ENCODE peak calls at places on chromosomes 2 and 18, in four cellular contexts. A, Z, P and F are unnamed samples.
A peak's percentile ranks its signal among the peaks of the same experiment; 100 is the strongest.

GRCh38 chr2:224941958-224942357 is 100.3 kb downstream of the DOCK10 start:
- DNase-seq in A (no peak), Z (no peak), P (peak; percentile 60), F (no peak)

GRCh38 chr2:48844418-48845155 is 89.1 kb upstream of the LHCGR start:
- DNase-seq in A (no peak), Z (no peak), P (no peak), F (no peak)

GRCh38 chr2:47632754-47633153 is 150.2 kb upstream of the MSH6 start:
- DNase-seq in A (no peak), Z (no peak), P (no peak), F (no peak)

GRCh38 chr2:169895294-169895985 is 68.2 kb downstream of the UBR3 start:
- DNase-seq in A (no peak), Z (no peak), P (no peak), F (no peak)

GRCh38 chr2:31296641-31297287 is 62.8 kb downstream of the EHD3 start:
- DNase-seq in A (no peak), Z (no peak), P (no peak), F (no peak)

GRCh38 chr2:150732064-150732463 is 244.6 kb upstream of the RND3 start:
- DNase-seq in A (no peak), Z (no peak), P (no peak), F (no peak)

GRCh38 chr2:174764281-174765063 is at the start of gene CHRNA1:
- DNase-seq in A (no peak), Z (no peak), P (no peak), F (no peak)

GRCh38 chr2:85397925-85398331 is 12.2 kb downstream of the CAPG start:
- DNase-seq in A (no peak), Z (peak; percentile 46), P (no peak), F (no peak)

GRCh38 chr2:177545981-177546600 is 153.5 kb downstream of the AGPS start:
- DNase-seq in A (no peak), Z (no peak), P (peak; percentile 35), F (no peak)

GRCh38 chr2:42809876-42810125 is 17.4 kb upstream of the HAAO start:
- DNase-seq in A (peak; percentile 84), Z (peak; percentile 91), P (peak; percentile 90), F (peak; percentile 79)

GRCh38 chr2:212005077-212005671 is 533.4 kb downstream of the ERBB4 start:
- DNase-seq in A (peak; percentile 26), Z (no peak), P (peak; percentile 73), F (no peak)

GRCh38 chr2:139162456-139162855 is 382.3 kb upstream of the NXPH2 start:
- DNase-seq in A (no peak), Z (no peak), P (no peak), F (no peak)

GRCh38 chr2:76378140-76378539 is 667.4 kb upstream of the GCFC2 start:
- DNase-seq in A (no peak), Z (no peak), P (no peak), F (no peak)

GRCh38 chr2:171400395-171400794 is 33.4 kb downstream of the METTL8 start:
- DNase-seq in A (no peak), Z (no peak), P (no peak), F (no peak)

GRCh38 chr2:30078521-30078920 is 68.3 kb upstream of the YPEL5 start:
- DNase-seq in A (no peak), Z (no peak), P (peak; percentile 16), F (no peak)

GRCh38 chr18:58682429-58683069 is 11.3 kb downstream of the MALT1 start:
- DNase-seq in A (peak; percentile 70), Z (no peak), P (no peak), F (no peak)

GRCh38 chr2:7685342-7686015 is 768.3 kb downstream of the RNF144A start:
- DNase-seq in A (no peak), Z (no peak), P (no peak), F (no peak)

GRCh38 chr2:119282966-119283511 is 59.4 kb downstream of the STEAP3 start:
- DNase-seq in A (peak; percentile 79), Z (no peak), P (no peak), F (no peak)

GRCh38 chr18:48609820-48610815 is 71.3 kb downstream of the CTIF start:
- DNase-seq in A (no peak), Z (no peak), P (no peak), F (no peak)

GRCh38 chr18:39486268-39486667 is 1920.7 kb upstream of the CELF4 start:
- DNase-seq in A (no peak), Z (no peak), P (peak; percentile 33), F (no peak)

GRCh38 chr2:162926501-162926900 is 87.9 kb upstream of the KCNH7 start:
- DNase-seq in A (no peak), Z (no peak), P (no peak), F (no peak)

GRCh38 chr2:118774458-118775133 is 72.9 kb downstream of the EN1 start:
- DNase-seq in A (peak; percentile 32), Z (peak; percentile 71), P (peak; percentile 91), F (no peak)

GRCh38 chr2:197269173-197269572 is 41.4 kb downstream of the ANKRD44 start:
- DNase-seq in A (no peak), Z (no peak), P (no peak), F (no peak)

GRCh38 chr2:167592441-167592840 is 655.0 kb downstream of the STK39 start:
- DNase-seq in A (no peak), Z (no peak), P (no peak), F (no peak)

GRCh38 chr2:42100696-42101585 is 53.1 kb downstream of the PKDCC start:
- DNase-seq in A (peak; percentile 75), Z (no peak), P (peak; percentile 78), F (peak; percentile 58)

GRCh38 chr2:40431600-40431955 is 20.3 kb downstream of the SLC8A1 start:
- DNase-seq in A (no peak), Z (no peak), P (no peak), F (no peak)

GRCh38 chr2:118246726-118247125 is 158.5 kb downstream of the INSIG2 start:
- DNase-seq in A (no peak), Z (no peak), P (no peak), F (no peak)

GRCh38 chr2:240205763-240206162 is 65.3 kb upstream of the OTOS start:
- DNase-seq in A (no peak), Z (no peak), P (no peak), F (no peak)

GRCh38 chr2:105775809-105776559 is 31.3 kb downstream of the NCK2 start:
- DNase-seq in A (no peak), Z (no peak), P (no peak), F (no peak)

GRCh38 chr2:239809391-239809790 is 215.8 kb downstream of the NDUFA10 start:
- DNase-seq in A (peak; percentile 22), Z (peak; percentile 51), P (no peak), F (peak; percentile 15)

GRCh38 chr2:236576053-236576452 is 6.4 kb downstream of the ACKR3 start:
- DNase-seq in A (no peak), Z (no peak), P (peak; percentile 56), F (no peak)

GRCh38 chr2:204483497-204484164 is 61.6 kb upstream of the PARD3B start:
- DNase-seq in A (peak; percentile 41), Z (no peak), P (no peak), F (no peak)

GRCh38 chr2:240203031-240203841 is 62.8 kb upstream of the OTOS start:
- DNase-seq in A (no peak), Z (peak; percentile 19), P (peak; percentile 16), F (no peak)

GRCh38 chr2:182649316-182649715 is 66.7 kb upstream of the DNAJC10 start:
- DNase-seq in A (no peak), Z (no peak), P (peak; percentile 88), F (no peak)

GRCh38 chr2:197661626-197662025 is 13.8 kb downstream of the RFTN2 start:
- DNase-seq in A (no peak), Z (no peak), P (no peak), F (no peak)

GRCh38 chr2:207694811-207695281 is 16.6 kb upstream of the CCNYL1 start:
- DNase-seq in A (no peak), Z (no peak), P (no peak), F (no peak)

GRCh38 chr2:58680938-58681337 is 439.8 kb upstream of the FANCL start:
- DNase-seq in A (no peak), Z (no peak), P (no peak), F (no peak)
- TF ChIP-seq CTCF in A (no peak), Z (no peak), P (no peak), F (no peak)

GRCh38 chr2:96262306-96262705 is 3.5 kb downstream of the TMEM127 start:
- DNase-seq in A (no peak), Z (no peak), P (no peak), F (no peak)

GRCh38 chr2:96261328-96262003 is 4.3 kb downstream of the TMEM127 start:
- DNase-seq in A (no peak), Z (no peak), P (no peak), F (no peak)

GRCh38 chr2:96259497-96259921 is 6.3 kb downstream of the TMEM127 start:
- DNase-seq in A (peak; percentile 63), Z (no peak), P (no peak), F (no peak)

GRCh38 chr2:96258393-96259022 is 7.3 kb downstream of the TMEM127 start:
- DNase-seq in A (no peak), Z (no peak), P (no peak), F (no peak)

GRCh38 chr2:96260404-96261260 is 5.2 kb downstream of the TMEM127 start:
- DNase-seq in A (peak; percentile 70), Z (peak; percentile 76), P (peak; percentile 79), F (peak; percentile 82)
- TF ChIP-seq CTCF in A (no peak), Z (peak; percentile 27), P (peak; percentile 69), F (no peak)

GRCh38 chr18:24111936-24112335 is 26.9 kb upstream of the CABYR start:
- DNase-seq in A (no peak), Z (no peak), P (no peak), F (no peak)
- TF ChIP-seq CTCF in A (no peak), Z (no peak), P (peak; percentile 21), F (no peak)

GRCh38 chr2:19009510-19009909 is 348.9 kb downstream of the OSR1 start:
- DNase-seq in A (no peak), Z (no peak), P (no peak), F (no peak)
- TF ChIP-seq CTCF in A (no peak), Z (no peak), P (no peak), F (no peak)

DNA sequence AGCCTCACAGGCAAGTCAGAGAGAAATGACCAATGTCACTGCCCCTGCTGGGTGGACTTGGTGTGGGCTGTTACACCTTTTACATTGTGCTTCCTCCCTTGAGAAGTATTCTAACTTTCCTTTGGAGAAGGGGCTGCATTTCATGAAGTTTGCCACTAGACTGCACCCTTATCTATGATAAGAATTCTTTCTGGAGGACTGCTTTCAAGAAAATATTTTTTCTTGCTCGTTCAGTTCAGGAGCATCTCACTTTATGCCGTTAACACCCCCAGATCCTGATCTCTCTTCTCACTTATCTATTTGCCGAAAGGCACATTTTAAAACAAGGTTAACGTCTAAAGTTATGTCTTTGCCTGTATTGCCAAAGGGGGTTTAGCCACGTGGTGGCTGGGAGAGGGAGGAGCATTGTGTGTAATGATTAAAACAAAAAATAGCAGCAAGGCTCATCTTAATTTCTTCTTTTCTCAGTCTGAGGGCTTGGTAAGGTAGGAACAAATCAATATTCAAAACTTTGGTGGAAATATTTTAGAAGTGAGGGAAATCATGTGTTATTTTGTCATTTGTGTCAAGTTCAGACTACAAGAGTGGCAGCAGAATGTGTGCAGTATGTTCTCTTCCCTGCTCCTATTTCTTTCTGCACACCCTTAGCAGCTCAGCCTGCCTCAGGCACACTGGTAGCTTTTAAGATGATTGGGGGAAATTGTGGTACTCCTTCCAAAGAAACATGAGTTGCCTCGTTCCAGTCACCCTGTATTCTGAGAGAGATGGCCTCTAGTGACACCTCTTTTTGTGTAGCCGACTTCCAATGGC is 1.6 kb upstream of the IGFBP5 start:
- DNase-seq in A (no peak), Z (no peak), P (peak; percentile 66), F (no peak)
- TF ChIP-seq CTCF in A (no peak), Z (peak; percentile 42), P (peak; percentile 59), F (no peak)

GRCh38 chr2:126793885-126794613 is 104.6 kb upstream of the TEX51 start:
- DNase-seq in A (peak; percentile 16), Z (peak; percentile 20), P (peak; percentile 48), F (no peak)
- TF ChIP-seq CTCF in A (no peak), Z (no peak), P (peak; percentile 66), F (no peak)

GRCh38 chr18:9055626-9056025 is 46.9 kb upstream of the NDUFV2 start:
- DNase-seq in A (no peak), Z (no peak), P (no peak), F (no peak)
- TF ChIP-seq CTCF in A (no peak), Z (no peak), P (no peak), F (no peak)